ENCODE peak calls at places on chromosomes 5 and 9, in five cellular contexts. J is astrocyte, V is heart left ventricle, S is hepatocyte, I is stomach. X is an unnamed sample.

GRCh38 chr5:149680810-149681221 is 49.3 kb upstream of the PPARGC1B start:
- DNase-seq in J (no peak), V (peak; percentile 74), S (no peak), I (no peak), X (peak; percentile 79)

GRCh38 chr5:155872801-155873200 is 454.2 kb upstream of the SGCD start:
- DNase-seq in J (no peak), V (no peak), S (no peak), I (no peak), X (no peak)

GRCh38 chr5:172943906-172944305 is 15.3 kb upstream of the RPL26L1 start:
- DNase-seq in J (no peak), V (no peak), S (no peak), I (no peak), X (no peak)

GRCh38 chr5:154157483-154158378 is 32.8 kb upstream of the GALNT10 start:
- DNase-seq in J (no peak), V (no peak), S (no peak), I (no peak), X (no peak)

GRCh38 chr9:135075234-135076142 is 12.0 kb upstream of the OLFM1 start:
- DNase-seq in J (no peak), V (peak; percentile 75), S (peak; percentile 50), I (peak; percentile 29), X (peak; percentile 87)

GRCh38 chr5:139340051-139340450 is 1.6 kb upstream of the PAIP2 start:
- DNase-seq in J (no peak), V (no peak), S (no peak), I (no peak), X (no peak)

GRCh38 chr5:138502121-138502520 is 36.8 kb downstream of the EGR1 start:
- DNase-seq in J (no peak), V (no peak), S (no peak), I (no peak), X (no peak)

GRCh38 chr5:130871346-130872086 is 293.5 kb downstream of the HINT1 start:
- DNase-seq in J (peak; percentile 1), V (no peak), S (peak; percentile 35), I (peak; percentile 26), X (peak; percentile 37)

GRCh38 chr9:115615821-115616665 is 498.1 kb upstream of the TNC start:
- DNase-seq in J (peak; percentile 95), V (no peak), S (no peak), I (no peak), X (no peak)

GRCh38 chr9:16321461-16322119 is 548.9 kb downstream of the BNC2 start:
- DNase-seq in J (peak; percentile 72), V (no peak), S (no peak), I (no peak), X (peak; percentile 53)

GRCh38 chr5:138635268-138635667 is 60.1 kb upstream of the HSPA9 start:
- DNase-seq in J (peak; percentile 14), V (no peak), S (peak; percentile 65), I (no peak), X (no peak)

GRCh38 chr9:81559741-81560140 is 129.6 kb downstream of the TLE1 start:
- DNase-seq in J (peak; percentile 97), V (no peak), S (peak; percentile 46), I (no peak), X (no peak)

GRCh38 chr5:44827681-44828080 is 18.9 kb downstream of the MRPS30 start:
- DNase-seq in J (no peak), V (no peak), S (no peak), I (no peak), X (no peak)

GRCh38 chr5:97628011-97628410 is 445.0 kb upstream of the RIOK2 start:
- DNase-seq in J (peak; percentile 1), V (no peak), S (no peak), I (no peak), X (no peak)

GRCh38 chr5:1006656-1007071 is 1.9 kb upstream of the NKD2 start:
- DNase-seq in J (no peak), V (peak; percentile 41), S (no peak), I (peak; percentile 16), X (peak; percentile 30)

DNA sequence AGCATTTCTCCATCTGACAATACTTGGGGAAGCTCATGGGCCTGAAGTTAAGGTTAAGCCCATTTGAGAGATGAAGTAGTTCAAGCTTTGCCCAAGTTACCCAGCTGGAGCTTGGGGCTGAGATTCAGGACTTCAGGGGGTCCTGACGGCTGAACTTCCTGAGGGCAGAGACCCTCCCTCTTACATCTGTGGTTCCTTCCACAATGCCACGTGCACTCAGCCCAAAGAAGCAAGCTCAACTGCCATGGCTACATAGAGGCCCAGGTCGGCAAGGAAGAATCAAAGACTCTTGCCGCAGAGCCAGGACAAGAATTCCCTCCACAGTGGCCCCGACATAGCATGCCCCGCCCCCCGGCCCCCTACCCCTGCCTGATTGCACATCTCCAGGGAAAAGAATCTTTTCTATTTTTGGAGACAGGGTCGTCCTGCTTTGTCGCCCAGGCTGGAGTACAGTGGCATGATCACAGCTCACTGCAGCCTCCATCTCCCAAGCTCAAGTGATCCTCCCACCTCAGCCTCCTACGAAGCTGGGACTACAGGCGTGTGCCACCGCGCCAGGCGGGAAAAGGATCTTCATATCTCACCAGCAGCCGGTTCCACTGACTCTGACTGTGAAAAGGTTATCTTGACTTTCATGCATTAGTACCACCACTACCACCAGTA is 9.2 kb downstream of the PHF19 start:
- DNase-seq in J (no peak), V (no peak), S (no peak), I (no peak), X (no peak)
- H3K27ac ChIP-seq in J (no peak overlapping the region), V (peak overlapping the region; percentile 83), S (peak overlapping the region; percentile 68), I (peak overlapping the region; percentile 89), X (peak overlapping the region; percentile 39)

GRCh38 chr9:1922026-1922425 is 93.1 kb upstream of the SMARCA2 start:
- DNase-seq in J (no peak), V (no peak), S (no peak), I (no peak), X (no peak)

GRCh38 chr9:1913931-1914330 is 101.2 kb upstream of the SMARCA2 start:
- DNase-seq in J (no peak), V (no peak), S (no peak), I (no peak), X (no peak)

GRCh38 chr9:1919229-1919628 is 95.9 kb upstream of the SMARCA2 start:
- DNase-seq in J (no peak), V (no peak), S (no peak), I (no peak), X (no peak)

GRCh38 chr9:1918642-1919041 is 96.5 kb upstream of the SMARCA2 start:
- DNase-seq in J (no peak), V (no peak), S (no peak), I (no peak), X (no peak)

DNA sequence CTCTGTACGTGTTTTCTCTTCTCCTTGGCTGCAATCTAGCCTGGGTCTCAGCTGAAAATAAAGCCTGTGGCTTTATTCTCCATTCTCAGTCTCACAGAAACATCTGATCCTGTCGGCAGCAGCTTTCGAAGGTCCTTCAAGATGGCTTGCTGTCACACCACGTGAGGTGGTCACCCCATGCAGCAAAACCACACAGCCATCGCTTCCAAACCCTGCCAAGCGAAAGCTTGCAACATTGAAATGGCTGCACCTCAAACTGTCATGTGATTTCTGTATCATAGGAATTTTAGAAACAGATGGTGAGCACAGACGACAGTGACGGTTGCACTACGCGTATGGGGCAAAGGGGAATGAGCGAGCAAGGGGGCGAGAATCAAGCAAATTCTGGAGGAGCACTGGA is 98.5 kb upstream of the SMARCA2 start:
- DNase-seq in J (no peak), V (no peak), S (no peak), I (no peak), X (no peak)
- H3K4me3 ChIP-seq in J (no peak overlapping the region), V (no peak overlapping the region), S (no peak overlapping the region), I (no peak overlapping the region), X (no peak overlapping the region)

GRCh38 chr5:89044665-89045200 is 161.7 kb upstream of the MEF2C start:
- DNase-seq in J (no peak), V (no peak), S (no peak), I (no peak), X (no peak)

GRCh38 chr5:89045216-89045615 is 162.2 kb upstream of the MEF2C start:
- DNase-seq in J (no peak), V (no peak), S (no peak), I (no peak), X (no peak)

GRCh38 chr5:89042746-89043145 is 159.8 kb upstream of the MEF2C start:
- DNase-seq in J (no peak), V (no peak), S (no peak), I (no peak), X (no peak)

GRCh38 chr5:89043676-89044075 is 160.7 kb upstream of the MEF2C start:
- DNase-seq in J (peak; percentile 75), V (no peak), S (no peak), I (no peak), X (no peak)

DNA sequence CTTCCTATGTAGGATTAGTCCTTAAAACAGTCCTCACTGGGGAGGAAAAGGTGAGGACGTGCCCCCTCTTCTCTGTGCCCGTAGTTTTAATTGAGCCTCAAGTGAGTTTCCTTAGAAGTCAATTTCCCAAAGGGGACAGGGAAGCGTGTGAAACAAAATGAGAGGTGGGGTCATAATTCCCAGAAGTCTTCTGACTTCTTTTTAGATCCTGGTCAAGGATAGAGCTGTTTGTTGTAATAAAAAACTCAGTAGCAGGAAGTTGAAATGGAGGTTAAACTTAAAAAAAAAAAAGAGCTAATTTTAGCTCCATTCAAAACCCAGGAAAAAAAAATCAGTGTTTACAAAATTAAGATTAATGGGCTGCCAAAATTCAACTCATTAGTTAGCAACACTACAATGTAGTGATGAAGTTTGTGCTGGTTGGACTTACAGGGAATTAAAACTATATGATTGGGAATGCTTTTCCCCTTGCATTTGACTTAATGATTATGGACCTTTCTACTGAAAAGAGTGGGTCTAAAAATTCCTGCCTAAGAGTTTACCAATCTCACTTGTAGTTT is 158.3 kb upstream of the MEF2C start:
- DNase-seq in J (no peak), V (no peak), S (no peak), I (no peak), X (no peak)
- H3K4me1 ChIP-seq in J (no peaks in the 10 kb centered on the region), V (peaks cover 21% of the 10 kb centered on the region), S (no peaks in the 10 kb centered on the region), I (no peaks in the 10 kb centered on the region), X (peaks cover 7% of the 10 kb centered on the region)

GRCh38 chr5:141609044-141609443 is 9.8 kb downstream of the DIAPH1 start:
- DNase-seq in J (no peak), V (no peak), S (no peak), I (no peak), X (no peak)

GRCh38 chr5:141608557-141608956 is 10.2 kb downstream of the DIAPH1 start:
- DNase-seq in J (no peak), V (no peak), S (peak; percentile 40), I (no peak), X (no peak)

GRCh38 chr5:141613344-141613743 is 5.5 kb downstream of the DIAPH1 start:
- DNase-seq in J (no peak), V (no peak), S (no peak), I (no peak), X (no peak)

GRCh38 chr5:141608046-141608445 is 10.8 kb downstream of the DIAPH1 start:
- DNase-seq in J (no peak), V (no peak), S (no peak), I (no peak), X (no peak)

GRCh38 chr5:141611289-141611688 is 7.5 kb downstream of the DIAPH1 start:
- DNase-seq in J (no peak), V (no peak), S (no peak), I (no peak), X (no peak)
- H3K27ac ChIP-seq in J (no peak overlapping the region), V (no peak overlapping the region), S (no peak overlapping the region), I (no peak overlapping the region), X (no peak overlapping the region)

GRCh38 chr5:112329429-112330090 is 89.5 kb downstream of the EPB41L4A start:
- DNase-seq in J (no peak), V (no peak), S (no peak), I (no peak), X (no peak)
- H3K4me3 ChIP-seq in J (no peak overlapping the region), V (no peak overlapping the region), S (no peak overlapping the region), I (no peak overlapping the region), X (no peak overlapping the region)

GRCh38 chr9:88776717-88777497 is 214.4 kb upstream of the S1PR3 start:
- DNase-seq in J (peak; percentile 91), V (no peak), S (no peak), I (no peak), X (no peak)
- H3K4me1 ChIP-seq in J (peaks cover 54% of the 10 kb centered on the region), V (peaks cover 38% of the 10 kb centered on the region), S (peaks cover 41% of the 10 kb centered on the region), I (peaks cover 27% of the 10 kb centered on the region), X (peaks cover 16% of the 10 kb centered on the region)